ENCODE peak calls at places on chromosomes 13 and 19, in five cellular contexts. V is adrenal gland, U is cardiac muscle cell, A is lung, Q is GM23248. T is an unnamed sample.

GRCh38 chr13:74886496-74886895 is 595.5 kb downstream of the TBC1D4 start:
- DNase-seq in A (no peak), V (no peak), U (no peak), Q (peak; percentile 47), T (no peak)

GRCh38 chr19:29263305-29264080 is 50.5 kb upstream of the UQCRFS1 start:
- DNase-seq in Q (peak; percentile 55), A (no peak), U (peak; percentile 68), V (peak; percentile 57), T (peak; percentile 25)

GRCh38 chr13:50357586-50358118 is 342.4 kb downstream of the KCNRG start:
- DNase-seq in Q (peak; percentile 89), A (peak; percentile 48), U (no peak), V (peak; percentile 74), T (no peak)

GRCh38 chr19:41935781-41936415 is 7.6 kb upstream of the ERFL start:
- DNase-seq in U (no peak), V (no peak), A (no peak), Q (peak; percentile 72), T (no peak)

GRCh38 chr19:51407631-51408131 is 9.8 kb downstream of the SIGLEC10 start:
- DNase-seq in V (peak; percentile 51), Q (peak; percentile 30), A (no peak), U (peak; percentile 45), T (no peak)

GRCh38 chr19:18393836-18394235 is 3.6 kb downstream of the LRRC25 start:
- DNase-seq in V (no peak), Q (no peak), U (no peak), A (no peak), T (no peak)

GRCh38 chr13:26719356-26719945 is 41.1 kb downstream of the GPR12 start:
- DNase-seq in Q (peak; percentile 32), A (no peak), U (no peak), V (no peak), T (no peak)

GRCh38 chr19:15551183-15552004 is 43.1 kb downstream of the CYP4F22 start:
- DNase-seq in A (no peak), Q (peak; percentile 47), V (peak; percentile 32), U (no peak), T (peak; percentile 69)

GRCh38 chr19:48752511-48753365 is at the start of gene FUT1:
- DNase-seq in V (peak; percentile 57), Q (peak; percentile 39), U (peak; percentile 60), A (peak; percentile 83), T (peak; percentile 29)

GRCh38 chr19:55467236-55468053 is 2.9 kb upstream of the C19orf85 start:
- DNase-seq in Q (peak; percentile 81), V (peak; percentile 71), A (peak; percentile 63), U (peak; percentile 64), T (peak; percentile 64)

GRCh38 chr19:16323532-16323931 is 1.1 kb upstream of the KLF2 start:
- DNase-seq in V (no peak), U (no peak), A (no peak), Q (no peak), T (no peak)

GRCh38 chr13:94674609-94675348 is 37.6 kb downstream of the SOX21 start:
- DNase-seq in U (peak; percentile 77), V (peak; percentile 68), A (peak; percentile 39), Q (peak; percentile 51), T (peak; percentile 18)

GRCh38 chr19:9827325-9828238 is at the start of gene UBL5:
- DNase-seq in A (peak; percentile 92), Q (peak; percentile 93), V (peak; percentile 88), U (peak; percentile 93), T (peak; percentile 84)

GRCh38 chr13:31824705-31825512 is 85.6 kb downstream of the RXFP2 start:
- DNase-seq in U (no peak), A (no peak), V (no peak), Q (peak; percentile 62), T (no peak)

GRCh38 chr13:112105884-112106283 is 38.9 kb downstream of the SOX1 start:
- DNase-seq in Q (no peak), V (no peak), A (no peak), U (peak; percentile 6), T (no peak)
- H3K27me3 ChIP-seq in Q (peaks cover 11% of the 10 kb centered on the region), V (peaks cover 71% of the 10 kb centered on the region), A (peaks cover 14% of the 10 kb centered on the region), U (peaks cover 100% of the 10 kb centered on the region), T (peaks cover 17% of the 10 kb centered on the region)

DNA sequence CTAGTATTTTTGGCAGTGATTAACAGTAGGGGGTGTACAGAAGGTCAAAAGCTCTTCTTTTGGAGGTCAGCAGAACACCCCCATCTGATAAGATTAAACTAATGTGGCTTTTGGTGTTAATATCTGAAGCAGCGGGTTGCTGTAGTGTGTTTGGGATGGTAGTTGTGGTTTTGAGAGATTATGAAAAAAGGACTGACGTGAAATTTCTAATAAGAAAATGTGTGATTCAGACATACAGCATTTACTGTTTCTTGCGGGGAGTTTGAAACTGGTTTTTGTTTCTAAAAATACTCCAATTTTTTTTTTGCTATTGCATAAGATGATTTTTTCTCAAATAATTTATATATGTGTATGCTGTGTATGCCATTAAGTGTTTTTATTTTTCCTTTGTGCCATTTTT is 66.9 kb downstream of the NDFIP2 start:
- DNase-seq in V (no peak), U (no peak), A (no peak), Q (no peak), T (no peak)
- H3K27ac ChIP-seq in V (no peak overlapping the region), U (no peak overlapping the region), A (no peak overlapping the region), Q (no peak overlapping the region), T (no peak overlapping the region)

DNA sequence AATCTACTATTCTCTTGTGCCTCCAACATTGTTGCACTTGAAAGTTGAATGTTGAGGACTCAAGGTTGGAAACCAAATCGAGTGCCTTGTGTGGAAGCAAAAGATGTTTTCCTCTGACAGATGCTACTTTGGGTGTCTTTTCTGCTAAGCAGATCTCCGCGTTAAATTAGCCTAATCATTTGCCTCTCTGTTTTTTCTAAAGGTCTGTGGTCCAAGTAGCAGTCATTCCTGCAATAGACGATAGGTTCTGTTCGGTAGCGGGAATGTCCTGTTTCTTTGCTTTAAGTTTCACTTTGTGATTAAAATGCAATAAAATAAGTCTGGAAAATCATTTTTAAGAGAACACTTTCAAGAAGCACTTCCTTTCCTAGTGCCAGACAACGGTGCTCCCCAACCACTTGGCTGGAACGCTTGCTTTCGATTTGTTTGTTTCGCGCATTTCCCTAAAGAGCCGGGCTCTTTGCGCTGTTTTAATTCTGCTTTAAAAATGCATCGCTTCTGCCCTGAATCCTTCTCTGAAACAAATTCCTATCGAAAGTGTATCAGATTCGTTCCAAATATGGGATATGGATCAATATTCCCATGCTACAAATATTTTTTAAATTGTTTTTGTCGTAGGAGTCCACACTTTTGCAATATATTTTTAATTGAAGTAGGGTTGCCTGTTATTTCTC is 14.1 kb downstream of the ZIC2 start:
- DNase-seq in V (no peak), U (no peak), A (no peak), Q (no peak), T (no peak)
- H3K4me1 ChIP-seq in V (no peaks in the 10 kb centered on the region), U (no peaks in the 10 kb centered on the region), A (peaks cover 4% of the 10 kb centered on the region), Q (no peaks in the 10 kb centered on the region), T (peaks cover under 1% of the 10 kb centered on the region)

GRCh38 chr19:406999-407491 is 1.9 kb downstream of the C2CD4C start:
- DNase-seq in V (no peak), A (no peak), U (no peak), Q (no peak), T (no peak)
- H3K27me3 ChIP-seq in V (peaks cover 43% of the 10 kb centered on the region), A (peaks cover 11% of the 10 kb centered on the region), U (peaks cover 19% of the 10 kb centered on the region), Q (peaks cover 25% of the 10 kb centered on the region), T (peaks cover 11% of the 10 kb centered on the region)

GRCh38 chr19:5578094-5578846 is 10.5 kb upstream of the TINCR start:
- DNase-seq in Q (peak; percentile 71), U (peak; percentile 79), V (peak; percentile 72), A (peak; percentile 63), T (peak; percentile 55)
- H3K27ac ChIP-seq in Q (no peak overlapping the region), U (no peak overlapping the region), V (no peak overlapping the region), A (no peak overlapping the region), T (no peak overlapping the region)

DNA sequence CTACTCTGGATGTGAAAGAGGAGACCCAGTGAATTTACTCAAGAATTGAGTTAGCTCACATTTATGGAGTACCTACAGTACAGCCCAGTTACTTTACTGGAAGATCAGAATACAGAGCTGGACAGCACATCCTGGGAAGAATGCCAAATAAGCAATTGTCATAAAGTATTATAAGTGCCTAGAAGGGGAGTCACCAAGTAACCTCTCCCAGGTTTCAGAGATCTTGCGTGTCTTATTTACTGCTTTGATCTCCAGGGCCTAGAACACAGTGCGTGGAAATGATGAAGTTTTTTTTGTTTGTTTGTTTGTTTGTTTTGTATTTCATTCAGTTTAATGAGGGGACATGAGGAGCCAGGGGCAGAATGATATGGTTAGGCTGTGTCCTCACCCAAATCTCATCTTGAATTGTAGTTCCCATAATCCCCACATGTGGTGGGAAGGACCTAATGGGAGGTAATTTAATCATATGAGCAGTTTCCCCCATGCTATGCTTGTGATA is 5.1 kb downstream of the GARRE1 start:
- DNase-seq in U (no peak), V (no peak), A (no peak), Q (peak; percentile 52), T (no peak)
- H3K4me1 ChIP-seq in U (peaks cover 22% of the 10 kb centered on the region), V (peaks cover 8% of the 10 kb centered on the region), A (peaks cover 4% of the 10 kb centered on the region), Q (peaks cover 46% of the 10 kb centered on the region), T (peaks cover 7% of the 10 kb centered on the region)

DNA sequence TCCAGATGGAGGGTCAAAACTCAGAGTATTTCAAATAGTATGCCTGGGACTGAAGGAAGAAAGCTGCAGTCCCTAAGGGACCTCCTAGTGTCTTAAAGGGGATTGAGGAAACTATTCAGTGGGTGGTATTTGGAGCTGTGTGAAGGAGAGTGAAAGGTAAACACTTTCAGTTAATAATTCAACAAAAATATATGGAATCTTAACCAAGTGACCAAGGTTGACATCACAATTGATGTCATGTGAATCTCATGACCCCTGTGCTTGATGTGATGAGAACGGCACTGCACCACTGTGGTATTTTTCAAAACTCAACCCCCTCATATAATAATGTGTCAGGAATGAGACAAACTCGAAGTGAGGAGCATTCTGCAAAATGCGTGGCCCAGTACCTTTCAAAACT is 553.7 kb downstream of the RFC3 start:
- DNase-seq in A (no peak), V (no peak), Q (no peak), U (no peak), T (no peak)
- H3K27me3 ChIP-seq in A (no peaks in the 10 kb centered on the region), V (no peaks in the 10 kb centered on the region), Q (no peaks in the 10 kb centered on the region), U (no peaks in the 10 kb centered on the region), T (no peaks in the 10 kb centered on the region)

GRCh38 chr13:97696921-97697320 is 256.6 kb upstream of the IPO5 start:
- DNase-seq in A (no peak), Q (no peak), U (no peak), V (no peak), T (no peak)
- H3K27ac ChIP-seq in A (no peak overlapping the region), Q (no peak overlapping the region), U (no peak overlapping the region), V (no peak overlapping the region), T (no peak overlapping the region)

T was measured in effector memory CD4-positive, alpha-beta T cell.